ENCODE peak calls at places on chromosome 22, in four cellular contexts. U, K, Y and Z are unnamed samples.

GRCh38 chr22:38614331-38615122 is 41.7 kb downstream of the FAM227A start:
- DNase-seq in U (no peak), K (no peak), Y (no peak), Z (no peak)

GRCh38 chr22:38873469-38874411 is 1.7 kb upstream of the CBX6 start:
- DNase-seq in U (peak; percentile 53), K (no peak), Y (no peak), Z (peak; percentile 16)

GRCh38 chr22:40182231-40182835 is 4.6 kb downstream of the TNRC6B start:
- DNase-seq in U (no peak), K (no peak), Y (no peak), Z (no peak)

GRCh38 chr22:27546157-27546556 is 255.4 kb downstream of the MN1 start:
- DNase-seq in U (no peak), K (no peak), Y (no peak), Z (no peak)

GRCh38 chr22:36409911-36410756 is 22.4 kb upstream of the MYH9 start:
- DNase-seq in U (peak; percentile 78), K (peak; percentile 45), Y (peak; percentile 98), Z (peak; percentile 94)

GRCh38 chr22:43376765-43377485 is 33.8 kb upstream of the SCUBE1 start:
- DNase-seq in U (no peak), K (no peak), Y (no peak), Z (peak; percentile 78)

GRCh38 chr22:38505595-38506117 is 455 bp downstream of the DDX17 start:
- DNase-seq in U (peak; percentile 91), K (no peak), Y (peak; percentile 76), Z (peak; percentile 89)

GRCh38 chr22:37601540-37602442 is 6.8 kb upstream of the GGA1 start:
- DNase-seq in U (no peak), K (no peak), Y (peak; percentile 40), Z (peak; percentile 72)

GRCh38 chr22:25829237-25829636 is 87.2 kb downstream of the MYO18B start:
- DNase-seq in U (no peak), K (no peak), Y (no peak), Z (no peak)

GRCh38 chr22:17205432-17205831 is 13.8 kb downstream of the ADA2 start:
- DNase-seq in U (no peak), K (no peak), Y (no peak), Z (no peak)

GRCh38 chr22:20563464-20563906 is 56.1 kb downstream of the MED15 start:
- DNase-seq in U (peak; percentile 28), K (no peak), Y (no peak), Z (no peak)

GRCh38 chr22:31861226-31861840 is 83.0 kb upstream of the YWHAH start:
- DNase-seq in U (no peak), K (no peak), Y (no peak), Z (no peak)

DNA sequence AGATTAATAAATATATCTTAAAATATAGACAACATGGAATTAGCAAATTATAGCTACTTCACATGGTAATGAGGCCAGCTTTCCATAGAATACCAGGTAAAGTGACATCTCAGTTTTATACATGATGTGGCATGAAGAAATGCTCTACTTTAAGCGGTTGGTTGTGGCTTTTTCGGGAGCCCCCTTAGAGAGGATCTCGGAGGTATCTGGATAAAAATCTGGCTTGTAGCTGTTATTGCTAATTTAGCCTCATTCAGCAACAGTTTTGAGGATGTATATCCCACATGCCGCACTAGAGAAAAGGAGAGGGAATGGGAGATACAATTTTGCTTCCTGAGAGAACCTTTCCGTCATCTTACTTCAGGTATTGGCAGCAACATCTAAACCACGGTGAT is 24.0 kb upstream of the TOP3B start:
- DNase-seq in U (no peak), K (no peak), Y (no peak), Z (no peak)
- H3K4me1 ChIP-seq in U (no peaks in the 10 kb centered on the region), K (no peaks in the 10 kb centered on the region), Y (no peaks in the 10 kb centered on the region), Z (no peaks in the 10 kb centered on the region)

DNA sequence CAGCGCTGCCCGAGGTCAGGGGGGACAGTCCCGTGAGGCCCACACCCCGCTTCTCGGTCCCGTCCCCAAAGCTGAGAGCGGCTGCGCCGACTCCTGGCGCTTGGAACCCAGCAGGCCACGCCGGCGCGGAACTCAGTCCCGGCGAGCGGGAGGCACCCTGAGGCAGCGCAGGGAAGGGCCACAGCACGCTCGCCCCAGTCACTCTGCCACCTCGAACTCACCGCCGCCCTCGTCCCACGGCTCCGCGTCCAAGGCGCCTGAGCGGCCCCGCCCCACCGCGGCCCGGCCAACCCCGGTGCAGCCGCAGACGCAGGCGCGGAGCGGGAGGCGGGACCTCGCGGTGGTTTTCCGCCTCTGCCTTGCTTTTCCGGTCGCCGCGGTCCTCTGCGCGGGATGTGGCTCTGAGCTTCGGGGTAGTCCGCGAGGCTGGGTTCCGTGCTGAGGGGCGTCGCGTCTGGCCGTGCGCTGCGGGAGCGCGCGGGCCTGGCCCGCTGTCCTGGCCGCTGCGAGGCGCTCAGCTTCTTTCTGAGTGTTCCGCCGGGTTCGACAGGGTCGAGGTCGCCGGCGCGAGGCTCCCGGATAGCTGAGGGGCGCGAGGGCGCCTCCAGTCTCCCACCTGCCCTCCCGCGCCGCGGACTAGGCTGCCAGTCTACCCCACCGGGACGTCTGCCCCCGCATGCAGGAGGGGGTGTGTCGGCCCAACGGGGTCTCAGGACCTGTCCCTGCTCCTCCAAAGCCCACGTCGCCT is at the start of gene CDPF1:
- DNase-seq in U (peak; percentile 94), K (peak; percentile 29), Y (peak; percentile 91), Z (peak; percentile 97)
- TF ChIP-seq POLR2A in U (peak; percentile 51), K (peak; percentile 48), Y (peak; percentile 46), Z (peak; percentile 96)

GRCh38 chr22:48530666-48531065 is 1297.0 kb downstream of the BRD1 start:
- DNase-seq in U (no peak), K (no peak), Y (no peak), Z (no peak)
- H3K36me3 ChIP-seq in U (no peaks in the 10 kb centered on the region), K (no peaks in the 10 kb centered on the region), Y (no peaks in the 10 kb centered on the region), Z (no peaks in the 10 kb centered on the region)

DNA sequence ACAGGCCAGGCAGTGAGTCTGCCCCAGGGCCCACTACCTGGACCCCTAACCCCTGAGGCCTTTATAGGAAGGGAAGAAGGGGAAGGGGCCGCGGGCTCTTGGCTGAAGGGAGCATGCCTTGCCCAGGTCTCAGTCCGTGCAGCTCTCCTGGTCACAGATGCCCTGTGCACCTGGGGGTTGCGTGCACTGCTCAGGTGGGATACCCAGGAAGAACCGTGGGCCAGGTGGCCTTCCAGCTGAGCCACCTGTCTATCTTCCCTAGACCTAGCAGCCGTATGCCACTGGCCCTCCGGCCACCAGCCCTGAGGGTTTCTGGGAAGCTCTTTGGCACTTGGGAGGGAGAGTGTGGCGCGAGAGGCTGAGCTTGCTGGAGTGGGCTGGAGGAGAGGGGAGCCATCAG is 1178.6 kb downstream of the BRD1 start:
- DNase-seq in U (no peak), K (no peak), Y (no peak), Z (no peak)
- H3K4me1 ChIP-seq in U (no peaks in the 10 kb centered on the region), K (no peaks in the 10 kb centered on the region), Y (no peaks in the 10 kb centered on the region), Z (no peaks in the 10 kb centered on the region)

GRCh38 chr22:49925525-49926128 is 7.2 kb downstream of the CRELD2 start:
- DNase-seq in U (no peak), K (no peak), Y (no peak), Z (peak; percentile 85)
- TF ChIP-seq POLR2A in U (no peak), K (no peak), Y (no peak), Z (no peak)